ENCODE peak calls at places on chromosomes 11 and 22, in six cellular contexts. One of them, this sample, is unnamed. For H3K4me1 and H3K36me3, the result is how much of the 10 kb centered on the place peaks cover.

GRCh38 chr22:46546466-46547178 is 9.2 kb upstream of the CELSR1 start:
- DNase-seq in spleen: peak
- DNase-seq in colonic mucosa: no peak
- DNase-seq in tibial nerve: no peak
- DNase-seq in fibroblast of lung: peak
- DNase-seq in PC-3: no peak
- DNase-seq in this sample: peak

GRCh38 chr22:25623310-25623734 is 58.8 kb downstream of the GRK3 start:
- DNase-seq in spleen: no peak
- DNase-seq in colonic mucosa: no peak
- DNase-seq in tibial nerve: no peak
- DNase-seq in fibroblast of lung: no peak
- DNase-seq in PC-3: no peak
- DNase-seq in this sample: no peak

GRCh38 chr11:46920709-46921108 is 2.4 kb upstream of the LRP4 start:
- DNase-seq in spleen: no peak
- DNase-seq in colonic mucosa: no peak
- DNase-seq in tibial nerve: no peak
- DNase-seq in fibroblast of lung: peak
- DNase-seq in PC-3: peak
- DNase-seq in this sample: no peak

GRCh38 chr11:19519344-19519743 is 193.3 kb upstream of the NAV2 start:
- DNase-seq in spleen: no peak
- DNase-seq in colonic mucosa: no peak
- DNase-seq in tibial nerve: no peak
- DNase-seq in fibroblast of lung: no peak
- DNase-seq in PC-3: no peak
- DNase-seq in this sample: no peak

GRCh38 chr11:6321961-6322362 is 1.7 kb upstream of the CAVIN3 start:
- DNase-seq in spleen: no peak
- DNase-seq in colonic mucosa: no peak
- DNase-seq in tibial nerve: no peak
- DNase-seq in fibroblast of lung: peak
- DNase-seq in PC-3: peak
- DNase-seq in this sample: no peak

GRCh38 chr11:100719362-100719761 is 32.3 kb downstream of the ARHGAP42 start:
- DNase-seq in spleen: no peak
- DNase-seq in colonic mucosa: no peak
- DNase-seq in tibial nerve: no peak
- DNase-seq in fibroblast of lung: peak
- DNase-seq in PC-3: peak
- DNase-seq in this sample: no peak

GRCh38 chr11:78560826-78561484 is 13.7 kb downstream of the NARS2 start:
- DNase-seq in spleen: no peak
- DNase-seq in colonic mucosa: peak
- DNase-seq in tibial nerve: no peak
- DNase-seq in fibroblast of lung: peak
- DNase-seq in PC-3: peak
- DNase-seq in this sample: no peak

GRCh38 chr11:65016705-65017104 is 2.7 kb downstream of the ARL2 start:
- DNase-seq in spleen: no peak
- DNase-seq in colonic mucosa: no peak
- DNase-seq in tibial nerve: no peak
- DNase-seq in fibroblast of lung: no peak
- DNase-seq in PC-3: no peak
- DNase-seq in this sample: no peak

GRCh38 chr11:133660202-133660568 is 127.9 kb upstream of the OPCML start:
- DNase-seq in spleen: no peak
- DNase-seq in colonic mucosa: no peak
- DNase-seq in tibial nerve: no peak
- DNase-seq in fibroblast of lung: no peak
- DNase-seq in PC-3: no peak
- DNase-seq in this sample: no peak

GRCh38 chr11:95498731-95499396 is 267.9 kb upstream of the SESN3 start:
- DNase-seq in spleen: no peak
- DNase-seq in colonic mucosa: no peak
- DNase-seq in tibial nerve: no peak
- DNase-seq in fibroblast of lung: peak
- DNase-seq in PC-3: peak
- DNase-seq in this sample: no peak

GRCh38 chr11:62554377-62554776 is 7.8 kb upstream of the AHNAK start:
- DNase-seq in spleen: no peak
- DNase-seq in colonic mucosa: peak
- DNase-seq in tibial nerve: no peak
- DNase-seq in fibroblast of lung: no peak
- DNase-seq in PC-3: no peak
- DNase-seq in this sample: peak

GRCh38 chr11:72475359-72475758 is 41.0 kb upstream of the CLPB start:
- DNase-seq in spleen: no peak
- DNase-seq in colonic mucosa: no peak
- DNase-seq in tibial nerve: no peak
- DNase-seq in fibroblast of lung: no peak
- DNase-seq in PC-3: no peak
- DNase-seq in this sample: no peak

GRCh38 chr22:46064966-46065666 is 85.2 kb upstream of the PPARA start:
- DNase-seq in spleen: no peak
- DNase-seq in colonic mucosa: no peak
- DNase-seq in tibial nerve: peak
- DNase-seq in fibroblast of lung: peak
- DNase-seq in PC-3: peak
- DNase-seq in this sample: no peak

DNA sequence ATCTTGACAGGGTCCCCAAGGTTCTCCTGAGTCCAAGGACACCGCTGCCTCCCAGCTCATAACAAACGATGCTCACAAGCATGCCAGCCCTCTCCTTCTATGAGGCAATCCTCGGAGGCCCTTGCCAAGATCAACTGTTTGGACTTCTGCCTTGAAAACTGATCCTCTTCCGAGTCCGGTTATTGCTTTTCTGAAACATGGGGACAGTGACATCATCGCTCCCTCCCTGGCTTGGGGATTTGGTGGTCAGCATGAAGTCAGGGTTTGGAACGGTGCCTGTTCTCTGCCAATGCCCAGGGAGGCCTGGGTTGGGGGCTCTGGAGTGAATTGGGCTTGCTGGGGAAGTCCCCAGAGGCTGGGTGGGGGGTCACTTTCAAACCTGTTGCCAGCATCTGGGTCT is 149.3 kb downstream of the FBXO7 start:
- DNase-seq in spleen: no peak
- DNase-seq in colonic mucosa: peak
- DNase-seq in tibial nerve: peak
- DNase-seq in fibroblast of lung: peak
- DNase-seq in PC-3: no peak
- DNase-seq in this sample: peak
- H3K4me1 ChIP-seq in spleen: half or more
- H3K4me1 ChIP-seq in colonic mucosa: under half
- H3K4me1 ChIP-seq in tibial nerve: under half
- H3K4me1 ChIP-seq in fibroblast of lung: under half
- H3K4me1 ChIP-seq in PC-3: under half
- H3K4me1 ChIP-seq in this sample: half or more

GRCh38 chr11:2445948-2446551 is 1.2 kb downstream of the KCNQ1 start:
- DNase-seq in spleen: peak
- DNase-seq in colonic mucosa: peak
- DNase-seq in tibial nerve: no peak
- DNase-seq in fibroblast of lung: no peak
- DNase-seq in PC-3: no peak
- DNase-seq in this sample: peak

GRCh38 chr11:2445107-2445947 is 519 bp downstream of the KCNQ1 start:
- DNase-seq in spleen: peak
- DNase-seq in colonic mucosa: peak
- DNase-seq in tibial nerve: no peak
- DNase-seq in fibroblast of lung: no peak
- DNase-seq in PC-3: no peak
- DNase-seq in this sample: peak

GRCh38 chr11:2443881-2444300 is 423 bp downstream of the TRPM5 start:
- DNase-seq in spleen: peak
- DNase-seq in colonic mucosa: peak
- DNase-seq in tibial nerve: no peak
- DNase-seq in fibroblast of lung: no peak
- DNase-seq in PC-3: no peak
- DNase-seq in this sample: peak

GRCh38 chr11:2443406-2443805 is 908 bp downstream of the TRPM5 start:
- DNase-seq in spleen: no peak
- DNase-seq in colonic mucosa: peak
- DNase-seq in tibial nerve: no peak
- DNase-seq in fibroblast of lung: no peak
- DNase-seq in PC-3: no peak
- DNase-seq in this sample: peak

GRCh38 chr11:2444301-2445106 is at the start of the genes KCNQ1 and TRPM5:
- DNase-seq in spleen: peak
- DNase-seq in colonic mucosa: peak
- DNase-seq in tibial nerve: no peak
- DNase-seq in fibroblast of lung: no peak
- DNase-seq in PC-3: peak
- DNase-seq in this sample: peak
- H3K4me3 ChIP-seq in spleen: peak
- H3K4me3 ChIP-seq in colonic mucosa: peak
- H3K4me3 ChIP-seq in tibial nerve: peak
- H3K4me3 ChIP-seq in fibroblast of lung: no peak
- H3K4me3 ChIP-seq in PC-3: peak
- H3K4me3 ChIP-seq in this sample: peak

GRCh38 chr11:113322158-113322557 is 7.8 kb downstream of the TTC12 start:
- DNase-seq in spleen: no peak
- DNase-seq in colonic mucosa: no peak
- DNase-seq in tibial nerve: no peak
- DNase-seq in fibroblast of lung: no peak
- DNase-seq in PC-3: no peak
- DNase-seq in this sample: no peak
- H3K36me3 ChIP-seq in spleen: under half
- H3K36me3 ChIP-seq in colonic mucosa: under half
- H3K36me3 ChIP-seq in tibial nerve: under half
- H3K36me3 ChIP-seq in fibroblast of lung: under half
- H3K36me3 ChIP-seq in PC-3: under half
- H3K36me3 ChIP-seq in this sample: under half

GRCh38 chr11:2379471-2380174 is 2.5 kb downstream of the CD81 start:
- DNase-seq in spleen: peak
- DNase-seq in colonic mucosa: no peak
- DNase-seq in tibial nerve: no peak
- DNase-seq in fibroblast of lung: no peak
- DNase-seq in PC-3: no peak
- DNase-seq in this sample: peak
- H3K4me1 ChIP-seq in spleen: half or more
- H3K4me1 ChIP-seq in colonic mucosa: under half
- H3K4me1 ChIP-seq in tibial nerve: half or more
- H3K4me1 ChIP-seq in fibroblast of lung: under half
- H3K4me1 ChIP-seq in PC-3: under half
- H3K4me1 ChIP-seq in this sample: half or more

DNA sequence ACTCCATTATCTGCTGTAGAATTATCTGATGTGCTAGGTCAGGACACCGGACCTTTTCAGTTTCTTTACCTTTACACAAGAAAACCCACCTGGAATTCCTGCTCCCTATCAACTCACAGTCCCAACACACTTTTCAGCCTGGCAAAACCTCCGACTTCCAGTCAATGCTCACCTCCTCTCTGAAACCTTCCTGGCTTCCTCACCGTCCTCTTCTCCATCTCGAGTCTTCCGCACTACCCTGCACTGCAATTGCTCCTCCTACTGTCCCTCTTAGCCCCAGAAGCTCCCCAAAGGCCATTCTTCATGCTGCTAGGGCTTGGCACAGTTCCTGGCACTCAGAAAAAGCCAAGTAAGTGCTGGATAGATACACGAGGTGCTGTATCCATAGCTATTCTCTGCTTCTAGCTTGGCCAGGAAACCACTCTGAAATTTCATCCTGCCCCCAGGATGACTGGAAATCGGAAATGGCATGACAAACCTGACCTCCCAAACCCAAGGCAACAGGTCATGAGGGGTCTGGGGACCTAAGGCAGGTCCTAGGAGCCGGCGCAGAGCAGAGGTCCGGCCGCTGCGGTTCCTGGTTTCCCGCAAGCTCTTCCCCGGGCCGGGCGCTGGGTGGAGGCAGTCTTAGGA is 702 bp downstream of the SYN3 start:
- DNase-seq in spleen: no peak
- DNase-seq in colonic mucosa: no peak
- DNase-seq in tibial nerve: no peak
- DNase-seq in fibroblast of lung: no peak
- DNase-seq in PC-3: no peak
- DNase-seq in this sample: no peak
- H3K4me3 ChIP-seq in spleen: peak
- H3K4me3 ChIP-seq in colonic mucosa: no peak
- H3K4me3 ChIP-seq in tibial nerve: peak
- H3K4me3 ChIP-seq in fibroblast of lung: no peak
- H3K4me3 ChIP-seq in PC-3: no peak
- H3K4me3 ChIP-seq in this sample: no peak

GRCh38 chr11:67488155-67488480 is 5.3 kb downstream of the AIP start:
- DNase-seq in spleen: no peak
- DNase-seq in colonic mucosa: no peak
- DNase-seq in tibial nerve: no peak
- DNase-seq in fibroblast of lung: no peak
- DNase-seq in PC-3: no peak
- DNase-seq in this sample: no peak
- H3K36me3 ChIP-seq in spleen: half or more
- H3K36me3 ChIP-seq in colonic mucosa: under half
- H3K36me3 ChIP-seq in tibial nerve: under half
- H3K36me3 ChIP-seq in fibroblast of lung: under half
- H3K36me3 ChIP-seq in PC-3: under half
- H3K36me3 ChIP-seq in this sample: under half